ENCODE peak calls at places on chromosomes 3 and 15, in five cellular contexts. G, I, S, X and K are unnamed samples.

GRCh38 chr3:13202744-13203397 is 129.6 kb upstream of the IQSEC1 start:
- DNase-seq in S (no peak), I (no peak), X (no peak), G (no peak), K (no peak)

GRCh38 chr15:70569139-70569717 is 194.1 kb downstream of the UACA start:
- DNase-seq in G (no peak), I (no peak), X (no peak), S (no peak), K (peak)

GRCh38 chr3:66615643-66616301 is 115.0 kb upstream of the LRIG1 start:
- DNase-seq in G (no peak), I (no peak), X (no peak), S (no peak), K (no peak)

GRCh38 chr3:165658027-165658426 is 179.2 kb downstream of the BCHE start:
- DNase-seq in X (no peak), G (no peak), S (no peak), I (no peak), K (no peak)

GRCh38 chr15:83581381-83581780 is 72.5 kb upstream of the ADAMTSL3 start:
- DNase-seq in G (no peak), X (no peak), I (no peak), S (no peak), K (no peak)

GRCh38 chr15:77002954-77003912 is 8.3 kb downstream of the PSTPIP1 start:
- DNase-seq in I (no peak), S (no peak), X (no peak), G (peak), K (no peak)

GRCh38 chr3:173287361-173287760 is 110.2 kb upstream of the NLGN1 start:
- DNase-seq in G (no peak), I (no peak), S (no peak), X (no peak), K (no peak)

GRCh38 chr3:24363242-24363641 is 131.4 kb downstream of the THRB start:
- DNase-seq in X (no peak), I (no peak), S (no peak), G (no peak), K (no peak)

GRCh38 chr3:79369306-79369705 is 398.5 kb downstream of the ROBO1 start:
- DNase-seq in G (no peak), X (no peak), S (no peak), I (no peak), K (no peak)

GRCh38 chr3:12139111-12139511 is 19.6 kb downstream of the TIMP4 start:
- DNase-seq in I (no peak), G (peak), S (peak), X (peak), K (peak)

GRCh38 chr3:157077565-157077991 is 82.4 kb downstream of the CCNL1 start:
- DNase-seq in X (no peak), I (no peak), S (no peak), G (no peak), K (no peak)

GRCh38 chr15:67743558-67743957 is 81.8 kb upstream of the SKOR1 start:
- DNase-seq in G (no peak), X (no peak), I (no peak), S (no peak), K (no peak)

GRCh38 chr3:184466413-184466960 is 86.6 kb downstream of the CHRD start:
- DNase-seq in G (no peak), I (peak), S (no peak), X (no peak), K (no peak)

GRCh38 chr15:29734917-29735572 is 87.2 kb downstream of the TJP1 start:
- DNase-seq in S (no peak), X (peak), I (no peak), G (no peak), K (no peak)

GRCh38 chr3:125160911-125161371 is 51.6 kb downstream of the SLC12A8 start:
- DNase-seq in S (no peak), X (no peak), G (no peak), I (no peak), K (no peak)

GRCh38 chr3:181694805-181695660 is 16.7 kb upstream of the SOX2 start:
- DNase-seq in G (no peak), X (no peak), S (no peak), I (no peak), K (peak)

GRCh38 chr15:23565395-23566069 is at the start of gene MKRN3:
- DNase-seq in X (peak), I (no peak), S (no peak), G (peak), K (peak)

GRCh38 chr15:74318376-74319137 is 48.9 kb downstream of the CYP11A1 start:
- DNase-seq in G (no peak), I (no peak), X (no peak), S (no peak), K (peak)

GRCh38 chr3:184619348-184619747 is 57.8 kb downstream of the EPHB3 start:
- DNase-seq in S (no peak), I (no peak), X (no peak), G (no peak), K (no peak)

GRCh38 chr15:47194718-47195117 is 522.6 kb upstream of the SEMA6D start:
- DNase-seq in S (no peak), G (no peak), X (peak), I (no peak), K (no peak)

GRCh38 chr15:40061212-40061901 is 22.4 kb upstream of the SRP14 start:
- DNase-seq in G (no peak), X (no peak), I (peak), S (no peak), K (no peak)

GRCh38 chr3:88807471-88808090 is 299.8 kb upstream of the EPHA3 start:
- DNase-seq in X (peak), G (no peak), S (no peak), I (no peak), K (no peak)

GRCh38 chr3:123350971-123351370 is 97.9 kb downstream of the ADCY5 start:
- DNase-seq in G (no peak), I (no peak), S (no peak), X (no peak), K (no peak)

GRCh38 chr3:54877675-54878544 is 49.9 kb downstream of the LRTM1 start:
- DNase-seq in X (no peak), G (no peak), S (no peak), I (no peak), K (peak)

GRCh38 chr3:69328103-69328755 is 57.7 kb downstream of the FRMD4B start:
- DNase-seq in I (no peak), G (no peak), S (no peak), X (no peak), K (no peak)

GRCh38 chr3:36843065-36844051 is 79.0 kb upstream of the DCLK3 start:
- DNase-seq in X (no peak), S (peak), I (no peak), G (peak), K (no peak)

GRCh38 chr3:114809668-114810413 is 337.2 kb downstream of the ZBTB20 start:
- DNase-seq in G (no peak), I (no peak), X (no peak), S (no peak), K (no peak)

GRCh38 chr3:62559831-62560445 is 186.6 kb upstream of the FEZF2 start:
- DNase-seq in G (no peak), I (no peak), S (no peak), X (no peak), K (peak)